ENCODE peak calls at places on chromosome 13, in four cellular contexts. X is Peyer's patch, D is BE2C, M is ascending aorta. S is an unnamed sample.

GRCh38 chr13:86932935-86933334 is 738.2 kb upstream of the SLITRK5 start:
- DNase-seq in X (no peak), D (no peak), M (no peak), S (no peak)

GRCh38 chr13:112972867-112973576 is 4.0 kb downstream of the MCF2L start:
- DNase-seq in X (no peak), D (no peak), M (no peak), S (no peak)

GRCh38 chr13:81197483-81197882 is 856.6 kb upstream of the SPRY2 start:
- DNase-seq in X (no peak), D (no peak), M (no peak), S (no peak)

GRCh38 chr13:113192902-113193301 is 15.6 kb downstream of the PCID2 start:
- DNase-seq in X (no peak), D (no peak), M (no peak), S (no peak)

GRCh38 chr13:98312606-98313005 is 135.5 kb upstream of the RNF113B start:
- DNase-seq in X (no peak), D (no peak), M (no peak), S (no peak)

GRCh38 chr13:112443191-112444000 is 67.2 kb downstream of the SPACA7 start:
- DNase-seq in X (no peak), D (no peak), M (no peak), S (no peak)

GRCh38 chr13:75829874-75830273 is 193.7 kb downstream of the LMO7 start:
- DNase-seq in X (no peak), D (no peak), M (no peak), S (no peak)

GRCh38 chr13:101242720-101243119 is 173.6 kb downstream of the NALCN start:
- DNase-seq in X (no peak), D (no peak), M (no peak), S (no peak)

GRCh38 chr13:44801990-44802389 is 187.3 kb downstream of the NUFIP1 start:
- DNase-seq in X (no peak), D (no peak), M (no peak), S (no peak)

GRCh38 chr13:94318418-94318817 is 161.1 kb downstream of the DCT start:
- DNase-seq in X (no peak), D (no peak), M (no peak), S (no peak)

GRCh38 chr13:57136093-57136492 is 4.6 kb upstream of the PRR20A start:
- DNase-seq in X (no peak), D (no peak), M (no peak), S (no peak)

GRCh38 chr13:53422415-53422814 is 393.8 kb downstream of the OLFM4 start:
- DNase-seq in X (no peak), D (no peak), M (no peak), S (no peak)

GRCh38 chr13:27005976-27006518 is 165.6 kb downstream of the USP12 start:
- DNase-seq in X (no peak), D (no peak), M (peak; percentile 44), S (no peak)

GRCh38 chr13:26923824-26924605 is 163.4 kb upstream of the GPR12 start:
- DNase-seq in X (no peak), D (no peak), M (peak; percentile 24), S (no peak)

GRCh38 chr13:53405616-53406015 is 377.0 kb downstream of the OLFM4 start:
- DNase-seq in X (no peak), D (no peak), M (no peak), S (no peak)

GRCh38 chr13:22041741-22042140 is 370.9 kb downstream of the FGF9 start:
- DNase-seq in X (no peak), D (no peak), M (no peak), S (no peak)

GRCh38 chr13:112616586-112617381 is 28.8 kb upstream of the TUBGCP3 start:
- DNase-seq in X (no peak), D (peak; percentile 46), M (no peak), S (no peak)

GRCh38 chr13:113034451-113035208 is 65.6 kb downstream of the MCF2L start:
- DNase-seq in X (peak; percentile 57), D (peak; percentile 59), M (no peak), S (no peak)

GRCh38 chr13:70893832-70894231 is 785.6 kb upstream of the KLHL1 start:
- DNase-seq in X (no peak), D (no peak), M (no peak), S (no peak)

GRCh38 chr13:56400774-56401173 is 739.9 kb upstream of the PRR20A start:
- DNase-seq in X (no peak), D (no peak), M (no peak), S (no peak)

GRCh38 chr13:21079761-21080730 is 18.7 kb upstream of the LATS2 start:
- DNase-seq in X (no peak), D (no peak), M (peak; percentile 83), S (no peak)

GRCh38 chr13:32228330-32229041 is 86.7 kb downstream of the ZAR1L start:
- DNase-seq in X (no peak), D (no peak), M (no peak), S (no peak)

GRCh38 chr13:98853791-98854191 is 101.3 kb upstream of the SLC15A1 start:
- DNase-seq in X (no peak), D (no peak), M (peak; percentile 69), S (no peak)

GRCh38 chr13:77891041-77891440 is 27.6 kb downstream of the EDNRB start:
- DNase-seq in X (no peak), D (no peak), M (no peak), S (no peak)

GRCh38 chr13:37132211-37132610 is 26.7 kb upstream of the CSNK1A1L start:
- DNase-seq in X (no peak), D (no peak), M (no peak), S (no peak)

GRCh38 chr13:34657716-34658115 is 284.4 kb upstream of the NBEA start:
- DNase-seq in X (no peak), D (no peak), M (no peak), S (no peak)

GRCh38 chr13:33610471-33611015 is 207.4 kb upstream of the RFC3 start:
- DNase-seq in X (peak; percentile 57), D (peak; percentile 10), M (peak; percentile 84), S (peak; percentile 35)

GRCh38 chr13:32284927-32285632 is 30.1 kb downstream of the ZAR1L start:
- DNase-seq in X (no peak), D (no peak), M (peak; percentile 75), S (no peak)

GRCh38 chr13:44048326-44048725 is 168.6 kb downstream of the LACC1 start:
- DNase-seq in X (no peak), D (no peak), M (no peak), S (no peak)

GRCh38 chr13:97561182-97561581 is 127.2 kb downstream of the RAP2A start:
- DNase-seq in X (no peak), D (no peak), M (no peak), S (no peak)

GRCh38 chr13:37375724-37376123 is 222.8 kb downstream of the POSTN start:
- DNase-seq in X (no peak), D (no peak), M (no peak), S (no peak)